ENCODE peak calls at places on chromosomes 2 and 18, in five cellular contexts. A is K562; I is naive thymus-derived CD4-positive, alpha-beta T cell; R is effector memory CD4-positive, alpha-beta T cell; O is left ventricle myocardium inferior. M is an unnamed sample.

GRCh38 chr2:15177103-15177502 is 384.0 kb downstream of the NBAS start:
- DNase-seq in O (no peak), I (peak), R (peak), A (no peak), M (peak)

GRCh38 chr2:13201924-13202323 is 485.2 kb downstream of the TRIB2 start:
- DNase-seq in R (no peak), I (no peak), O (no peak), A (no peak), M (no peak)

GRCh38 chr2:99806758-99807157 is 316.9 kb upstream of the REV1 start:
- DNase-seq in R (no peak), I (no peak), A (no peak), O (no peak), M (no peak)

GRCh38 chr18:21703241-21703820 is 1.2 kb downstream of the ABHD3 start:
- DNase-seq in A (peak), I (no peak), R (peak), O (no peak), M (no peak)

GRCh38 chr2:85584857-85585780 is 888 bp downstream of the VAMP5 start:
- DNase-seq in I (peak), R (no peak), A (peak), O (no peak), M (no peak)

GRCh38 chr2:33531345-33532059 is 55.1 kb downstream of the RASGRP3 start:
- DNase-seq in R (no peak), I (no peak), O (no peak), A (no peak), M (no peak)

GRCh38 chr2:45210466-45211195 is 201.4 kb upstream of the SIX2 start:
- DNase-seq in A (no peak), O (no peak), R (no peak), I (no peak), M (no peak)

GRCh38 chr2:122528061-122528460 is 772.6 kb downstream of the TSN start:
- DNase-seq in R (no peak), A (no peak), O (no peak), I (no peak), M (no peak)

GRCh38 chr18:49018961-49019445 is 68.2 kb upstream of the SMAD7 start:
- DNase-seq in A (no peak), R (no peak), O (no peak), I (no peak), M (no peak)

GRCh38 chr2:235793163-235793752 is 299.4 kb downstream of the AGAP1 start:
- DNase-seq in R (no peak), A (no peak), I (no peak), O (peak), M (no peak)

GRCh38 chr2:96264656-96265348 is 995 bp downstream of the TMEM127 start:
- DNase-seq in A (peak), O (no peak), R (no peak), I (no peak), M (no peak)

GRCh38 chr2:36560726-36561125 is 37.2 kb downstream of the FEZ2 start:
- DNase-seq in R (no peak), I (no peak), A (no peak), O (no peak), M (no peak)

GRCh38 chr2:230441188-230441897 is 25.3 kb downstream of the SP100 start:
- DNase-seq in O (no peak), I (no peak), R (peak), A (no peak), M (peak)

GRCh38 chr18:69490072-69490471 is 89.4 kb downstream of the DOK6 start:
- DNase-seq in A (no peak), R (no peak), I (no peak), O (no peak), M (no peak)

GRCh38 chr2:28818053-28818452 is 7.4 kb downstream of the SPDYA start:
- DNase-seq in I (no peak), R (no peak), O (no peak), A (no peak), M (no peak)

DNA sequence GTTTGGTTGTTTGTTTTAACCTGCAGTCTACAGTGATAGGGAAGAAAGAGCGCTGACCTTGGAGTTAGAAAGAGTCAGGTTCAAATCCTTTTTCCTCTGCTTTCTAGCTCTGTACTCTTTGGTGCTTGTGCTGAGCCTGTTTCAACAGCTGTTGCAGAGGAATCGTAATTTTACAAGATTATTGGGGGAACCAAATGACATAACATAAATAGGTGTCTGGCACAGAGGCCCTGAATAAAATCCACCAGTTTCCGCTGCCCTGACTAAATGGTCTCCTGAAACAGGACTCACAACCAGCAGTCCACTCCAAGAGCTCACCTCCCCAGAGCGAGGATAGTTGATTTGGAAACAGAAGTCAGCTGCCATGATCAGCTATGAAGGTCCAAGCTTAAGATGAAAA is 125.0 kb upstream of the CDC42EP3 start:
- DNase-seq in A (no peak), R (no peak), I (no peak), O (no peak), M (no peak)
- H3K4me3 ChIP-seq in A (no peak), R (no peak), I (no peak), O (no peak), M (no peak)

DNA sequence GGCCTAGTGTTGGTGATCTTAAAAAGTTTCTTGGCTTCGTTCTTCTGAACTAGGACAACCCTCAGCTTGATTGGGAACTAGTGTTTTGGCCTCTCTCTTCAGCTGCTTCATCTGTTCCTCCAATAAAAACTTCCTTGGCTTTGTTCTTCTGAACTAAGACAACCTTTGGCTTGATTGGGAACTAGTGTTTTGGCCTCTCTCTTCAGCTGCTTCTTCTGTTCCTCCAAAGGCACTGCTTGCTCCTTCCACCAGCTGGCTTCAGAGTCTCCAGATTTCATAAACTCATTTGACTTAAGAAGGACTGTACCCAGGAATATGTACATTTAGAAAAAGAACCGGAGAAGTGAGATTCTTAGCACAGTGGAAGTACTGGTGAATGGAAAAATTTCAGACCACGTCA is 20.3 kb downstream of the IL1R2 start:
- DNase-seq in R (no peak), I (no peak), O (no peak), A (no peak), M (no peak)
- H3K4me3 ChIP-seq in R (no peak), I (no peak), O (no peak), A (no peak), M (no peak)

GRCh38 chr18:755506-755905 is 43.1 kb upstream of the ENOSF1 start:
- DNase-seq in O (no peak), A (peak), R (no peak), I (no peak), M (no peak)

GRCh38 chr18:754666-755065 is 42.2 kb upstream of the ENOSF1 start:
- DNase-seq in O (no peak), A (no peak), I (no peak), R (no peak), M (no peak)

GRCh38 chr18:744824-745597 is 32.6 kb upstream of the ENOSF1 start:
- DNase-seq in A (no peak), O (no peak), I (no peak), R (no peak), M (no peak)

GRCh38 chr18:750456-750855 is 38.0 kb upstream of the ENOSF1 start:
- DNase-seq in I (no peak), A (no peak), O (no peak), R (no peak), M (no peak)
- H3K4me3 ChIP-seq in I (no peak), A (no peak), O (no peak), R (no peak), M (no peak)

GRCh38 chr2:46552086-46552485 is 72.7 kb downstream of the TMEM247 start:
- DNase-seq in O (no peak), R (no peak), I (no peak), A (no peak), M (no peak)
- H3K4me3 ChIP-seq in O (peak), R (no peak), I (no peak), A (no peak), M (no peak)

GRCh38 chr2:20212871-20213503 is 11.9 kb downstream of the SDC1 start:
- DNase-seq in O (no peak), R (no peak), I (no peak), A (no peak), M (no peak)
- H3K4me3 ChIP-seq in O (no peak), R (no peak), I (no peak), A (no peak), M (no peak)

GRCh38 chr2:195652916-195653315 is 4.1 kb upstream of the SLC39A10 start:
- DNase-seq in R (no peak), I (no peak), A (no peak), O (no peak), M (no peak)
- H3K4me3 ChIP-seq in R (no peak), I (no peak), A (no peak), O (no peak), M (no peak)

M was measured in Jurkat, Clone E6-1.